ENCODE peak calls at places on chromosome 7, in seven cellular contexts. I, C, X, T, R, Z and H are unnamed samples.

GRCh38 chr7:12884856-12885440 is 197.5 kb downstream of the ARL4A start:
- DNase-seq in I (no peak), C (no peak), X (no peak), T (no peak), R (no peak), Z (no peak), H (no peak)

GRCh38 chr7:22251906-22252495 is 105.0 kb downstream of the RAPGEF5 start:
- DNase-seq in I (no peak), C (no peak), X (no peak), T (no peak), R (no peak), Z (no peak), H (no peak)

GRCh38 chr7:155410436-155410835 is 47.5 kb upstream of the EN2 start:
- DNase-seq in I (no peak), C (no peak), X (no peak), T (no peak), R (no peak), Z (no peak), H (no peak)

GRCh38 chr7:123682690-123683089 is 27.0 kb downstream of the LMOD2 start:
- DNase-seq in I (peak; percentile 35), C (no peak), X (peak; percentile 11), T (no peak), R (no peak), Z (peak; percentile 32), H (no peak)

GRCh38 chr7:134298902-134299683 is 17.6 kb downstream of the SLC35B4 start:
- DNase-seq in I (no peak), C (no peak), X (no peak), T (peak; percentile 55), R (no peak), Z (no peak), H (no peak)

GRCh38 chr7:98372993-98373392 is 27.9 kb downstream of the BAIAP2L1 start:
- DNase-seq in I (no peak), C (no peak), X (no peak), T (no peak), R (no peak), Z (peak; percentile 91), H (no peak)

GRCh38 chr7:21550821-21551531 is 8.1 kb downstream of the DNAH11 start:
- DNase-seq in I (no peak), C (no peak), X (no peak), T (no peak), R (no peak), Z (peak; percentile 26), H (no peak)

GRCh38 chr7:1694551-1694950 is 24.5 kb downstream of the ELFN1 start:
- DNase-seq in I (no peak), C (no peak), X (no peak), T (no peak), R (no peak), Z (no peak), H (no peak)

GRCh38 chr7:92375013-92375412 is 72.3 kb upstream of the GATAD1 start:
- DNase-seq in I (no peak), C (no peak), X (no peak), T (no peak), R (no peak), Z (no peak), H (no peak)

GRCh38 chr7:134625571-134625970 is 21.1 kb upstream of the BPGM start:
- DNase-seq in I (no peak), C (no peak), X (no peak), T (no peak), R (no peak), Z (peak; percentile 90), H (no peak)

GRCh38 chr7:33050425-33051318 is 11.9 kb downstream of the NT5C3A start:
- DNase-seq in I (no peak), C (no peak), X (peak; percentile 40), T (no peak), R (no peak), Z (peak; percentile 35), H (no peak)

GRCh38 chr7:82542665-82543064 is 99.1 kb upstream of the CACNA2D1 start:
- DNase-seq in I (no peak), C (no peak), X (no peak), T (no peak), R (no peak), Z (peak; percentile 59), H (no peak)

GRCh38 chr7:53070883-53071282 is 35.5 kb downstream of the POM121L12 start:
- DNase-seq in I (no peak), C (no peak), X (no peak), T (no peak), R (no peak), Z (no peak), H (no peak)

GRCh38 chr7:157521061-157521731 is 184.4 kb downstream of the DNAJB6 start:
- DNase-seq in I (no peak), C (no peak), X (no peak), T (no peak), R (no peak), Z (no peak), H (no peak)

DNA sequence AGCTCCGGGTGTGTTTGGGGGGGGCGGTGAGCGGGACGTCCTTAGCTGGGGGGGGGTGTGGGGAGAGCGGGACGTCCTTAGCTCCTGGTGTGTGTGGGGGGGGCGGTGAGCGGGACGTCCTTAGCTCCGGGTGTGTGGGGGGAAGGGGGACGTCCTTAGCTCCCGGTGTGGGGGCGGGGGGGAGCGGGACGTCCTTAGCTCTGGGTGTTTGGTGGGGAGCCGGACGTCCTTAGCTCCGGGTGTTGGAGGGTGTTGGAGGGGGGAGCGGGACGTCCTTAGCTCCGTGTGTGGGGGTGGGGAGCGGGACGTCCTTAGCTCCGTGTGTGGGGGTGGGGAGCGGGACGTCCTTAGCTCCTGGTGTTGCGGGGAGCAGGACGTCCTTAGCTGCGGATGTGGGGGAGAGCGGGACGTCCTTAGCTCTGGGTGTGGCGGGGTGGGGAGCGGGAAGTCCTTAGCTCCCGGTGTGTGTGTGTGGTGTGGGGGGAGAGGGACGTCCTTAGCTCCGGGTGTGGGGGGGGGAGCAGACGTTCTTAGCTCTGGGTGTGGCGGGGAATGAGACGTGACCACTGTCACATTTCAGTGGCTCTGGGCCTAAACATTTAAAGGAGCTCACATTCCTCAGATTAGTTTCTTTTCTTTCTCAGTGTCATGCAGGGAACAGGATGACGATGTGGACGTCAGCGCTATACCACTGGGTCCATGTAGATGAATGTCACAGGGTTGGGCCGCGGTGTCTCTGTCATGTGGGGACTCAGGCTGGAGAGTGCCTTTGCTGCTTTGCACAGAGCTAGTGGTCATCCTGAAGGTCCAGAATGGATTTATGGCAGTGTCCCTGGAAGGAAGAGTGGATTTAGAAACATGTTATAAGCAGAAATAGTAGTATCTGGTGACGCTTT is 7.5 kb downstream of the DYNC2I1 start:
- DNase-seq in I (no peak), C (peak; percentile 72), X (peak; percentile 5), T (peak; percentile 93), R (peak; percentile 89), Z (peak; percentile 70), H (no peak)
- H3K4me1 ChIP-seq in I (peaks cover 39% of the 10 kb centered on the region), C (no peaks in the 10 kb centered on the region), X (peaks cover 21% of the 10 kb centered on the region), T (peaks cover 56% of the 10 kb centered on the region), R (peaks cover 33% of the 10 kb centered on the region), Z (peaks cover 7% of the 10 kb centered on the region), H (peaks cover 4% of the 10 kb centered on the region)

DNA sequence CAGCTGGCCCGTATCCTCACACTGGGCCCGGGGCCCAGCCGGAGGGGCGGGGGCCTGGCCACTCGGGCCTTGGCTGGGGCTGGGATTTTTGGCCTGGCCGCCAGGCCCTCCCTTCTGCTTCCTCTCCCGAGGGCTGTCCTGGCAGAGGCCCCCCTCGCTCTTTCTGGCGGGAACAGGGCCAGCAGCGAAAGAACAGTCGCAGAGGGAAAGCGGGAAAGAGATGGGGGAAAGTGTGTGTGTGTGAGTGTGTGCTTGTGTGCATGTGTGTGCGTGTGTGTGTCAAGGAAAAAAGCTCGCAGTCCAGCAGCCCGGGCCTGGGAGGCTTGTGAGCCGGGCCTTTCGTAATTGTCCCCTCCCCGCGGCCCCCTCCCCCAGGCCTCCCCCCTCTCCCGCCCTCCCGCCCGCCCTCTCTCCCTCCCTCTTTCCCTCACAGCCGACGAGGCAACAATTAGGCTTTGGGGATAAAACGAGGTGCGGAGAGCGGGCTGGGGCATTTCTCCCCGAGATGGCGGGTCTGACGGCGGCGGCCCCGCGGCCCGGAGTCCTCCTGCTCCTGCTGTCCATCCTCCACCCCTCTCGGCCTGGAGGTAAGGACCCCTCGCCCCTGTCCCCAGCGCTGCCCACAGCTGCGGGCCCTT is at the start of gene ELN:
- DNase-seq in I (no peak), C (peak; percentile 94), X (no peak), T (peak; percentile 89), R (peak; percentile 72), Z (no peak), H (no peak)
- H3K4me3 ChIP-seq in I (no peak within 1 kb of the TSS), C (peak within 1 kb of the TSS; percentile 80), X (no peak within 1 kb of the TSS), T (peak within 1 kb of the TSS; percentile 54), R (peak within 1 kb of the TSS; percentile 60), Z (no peak within 1 kb of the TSS), H (no peak within 1 kb of the TSS)

GRCh38 chr7:2807455-2807845 is 36.7 kb downstream of the GNA12 start:
- DNase-seq in I (no peak), C (no peak), X (no peak), T (no peak), R (no peak), Z (no peak), H (no peak)
- H3K4me1 ChIP-seq in I (peaks cover 84% of the 10 kb centered on the region), C (no peaks in the 10 kb centered on the region), X (peaks cover 7% of the 10 kb centered on the region), T (peaks cover 61% of the 10 kb centered on the region), R (peaks cover 46% of the 10 kb centered on the region), Z (peaks cover 11% of the 10 kb centered on the region), H (no peaks in the 10 kb centered on the region)

GRCh38 chr7:47887016-47887640 is 61.1 kb downstream of the PKD1L1 start:
- DNase-seq in I (no peak), C (no peak), X (no peak), T (no peak), R (no peak), Z (no peak), H (no peak)

GRCh38 chr7:47886412-47886811 is 61.9 kb downstream of the PKD1L1 start:
- DNase-seq in I (no peak), C (no peak), X (no peak), T (no peak), R (no peak), Z (no peak), H (no peak)

GRCh38 chr7:47884675-47885074 is 63.6 kb downstream of the PKD1L1 start:
- DNase-seq in I (no peak), C (no peak), X (no peak), T (no peak), R (no peak), Z (peak; percentile 8), H (no peak)

GRCh38 chr7:47882635-47883034 is 65.6 kb downstream of the PKD1L1 start:
- DNase-seq in I (no peak), C (no peak), X (no peak), T (no peak), R (no peak), Z (no peak), H (no peak)

GRCh38 chr7:47885309-47886000 is 62.8 kb downstream of the PKD1L1 start:
- DNase-seq in I (no peak), C (no peak), X (no peak), T (no peak), R (no peak), Z (peak; percentile 39), H (no peak)
- H3K4me3 ChIP-seq in I (no peak overlapping the region), C (no peak overlapping the region), X (no peak overlapping the region), T (no peak overlapping the region), R (no peak overlapping the region), Z (no peak overlapping the region), H (no peak overlapping the region)